ENCODE peak calls at places on chromosomes 7 and 10, in seven cellular contexts. U, A, X, G, C, H and Q are unnamed samples.

GRCh38 chr7:30933124-30933893 is 21.7 kb downstream of the AQP1 start:
- DNase-seq in U (no peak), A (no peak), X (no peak), G (no peak), C (no peak), H (no peak), Q (no peak)

GRCh38 chr7:92678291-92678920 is 88.2 kb upstream of the FAM133B start:
- DNase-seq in U (no peak), A (no peak), X (no peak), G (no peak), C (no peak), H (no peak), Q (no peak)

GRCh38 chr7:141731476-141732149 is 6.5 kb upstream of the SSBP1 start:
- DNase-seq in U (no peak), A (peak), X (no peak), G (no peak), C (no peak), H (no peak), Q (no peak)

GRCh38 chr7:146235210-146235609 is 118.6 kb downstream of the CNTNAP2 start:
- DNase-seq in U (no peak), A (no peak), X (no peak), G (no peak), C (no peak), H (no peak), Q (no peak)

GRCh38 chr10:92901819-92902234 is 53.5 kb downstream of the EXOC6 start:
- DNase-seq in U (no peak), A (no peak), X (no peak), G (no peak), C (no peak), H (no peak), Q (no peak)

GRCh38 chr10:68594405-68594804 is 34.3 kb downstream of the TET1 start:
- DNase-seq in U (peak), A (peak), X (no peak), G (peak), C (no peak), H (peak), Q (peak)

GRCh38 chr10:126191192-126191591 is 197.1 kb downstream of the ADAM12 start:
- DNase-seq in U (no peak), A (no peak), X (no peak), G (no peak), C (no peak), H (no peak), Q (no peak)

GRCh38 chr7:28405662-28406061 is 6.7 kb upstream of the CREB5 start:
- DNase-seq in U (no peak), A (peak), X (no peak), G (peak), C (no peak), H (peak), Q (peak)

GRCh38 chr7:4702961-4703512 is 20.9 kb downstream of the FOXK1 start:
- DNase-seq in U (no peak), A (peak), X (no peak), G (no peak), C (no peak), H (no peak), Q (no peak)

GRCh38 chr10:37488792-37489657 is 363.6 kb downstream of the ANKRD30A start:
- DNase-seq in U (no peak), A (no peak), X (no peak), G (peak), C (no peak), H (peak), Q (no peak)

GRCh38 chr7:154953006-154953684 is 49.8 kb downstream of the PAXIP1 start:
- DNase-seq in U (no peak), A (peak), X (no peak), G (peak), C (peak), H (no peak), Q (peak)

GRCh38 chr7:112260941-112261340 is 54.4 kb downstream of the ZNF277 start:
- DNase-seq in U (no peak), A (no peak), X (no peak), G (no peak), C (no peak), H (no peak), Q (no peak)

GRCh38 chr7:111756687-111757178 is 194.4 kb upstream of the IMMP2L start:
- DNase-seq in U (no peak), A (peak), X (no peak), G (no peak), C (no peak), H (no peak), Q (no peak)

GRCh38 chr10:44306147-44306710 is 78.7 kb downstream of the CXCL12 start:
- DNase-seq in U (peak), A (no peak), X (no peak), G (peak), C (no peak), H (no peak), Q (no peak)

DNA sequence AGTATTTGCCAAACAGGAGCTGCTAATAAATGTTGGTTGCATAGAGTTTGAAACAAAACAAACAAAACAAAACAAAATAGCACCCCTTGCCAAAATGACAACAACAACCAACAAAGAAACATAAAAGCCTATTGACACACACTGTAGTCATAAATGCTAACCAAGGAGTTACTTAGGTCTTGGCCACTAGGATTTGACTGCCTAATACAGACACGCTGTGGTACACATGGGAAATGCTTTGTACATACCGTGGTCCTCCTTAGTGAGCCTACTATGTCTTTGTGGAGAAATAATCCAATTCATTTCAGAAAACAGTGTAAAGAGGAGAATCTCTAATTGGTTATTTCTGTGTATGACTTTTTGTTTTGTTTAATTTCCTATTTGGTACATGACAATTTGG is 53.2 kb upstream of the MTPN start:
- DNase-seq in U (no peak), A (no peak), X (no peak), G (peak), C (no peak), H (no peak), Q (no peak)
- TF ChIP-seq CTCF in U (no peak), A (no peak), X (no peak), G (no peak), C (no peak), H (no peak), Q (no peak)

DNA sequence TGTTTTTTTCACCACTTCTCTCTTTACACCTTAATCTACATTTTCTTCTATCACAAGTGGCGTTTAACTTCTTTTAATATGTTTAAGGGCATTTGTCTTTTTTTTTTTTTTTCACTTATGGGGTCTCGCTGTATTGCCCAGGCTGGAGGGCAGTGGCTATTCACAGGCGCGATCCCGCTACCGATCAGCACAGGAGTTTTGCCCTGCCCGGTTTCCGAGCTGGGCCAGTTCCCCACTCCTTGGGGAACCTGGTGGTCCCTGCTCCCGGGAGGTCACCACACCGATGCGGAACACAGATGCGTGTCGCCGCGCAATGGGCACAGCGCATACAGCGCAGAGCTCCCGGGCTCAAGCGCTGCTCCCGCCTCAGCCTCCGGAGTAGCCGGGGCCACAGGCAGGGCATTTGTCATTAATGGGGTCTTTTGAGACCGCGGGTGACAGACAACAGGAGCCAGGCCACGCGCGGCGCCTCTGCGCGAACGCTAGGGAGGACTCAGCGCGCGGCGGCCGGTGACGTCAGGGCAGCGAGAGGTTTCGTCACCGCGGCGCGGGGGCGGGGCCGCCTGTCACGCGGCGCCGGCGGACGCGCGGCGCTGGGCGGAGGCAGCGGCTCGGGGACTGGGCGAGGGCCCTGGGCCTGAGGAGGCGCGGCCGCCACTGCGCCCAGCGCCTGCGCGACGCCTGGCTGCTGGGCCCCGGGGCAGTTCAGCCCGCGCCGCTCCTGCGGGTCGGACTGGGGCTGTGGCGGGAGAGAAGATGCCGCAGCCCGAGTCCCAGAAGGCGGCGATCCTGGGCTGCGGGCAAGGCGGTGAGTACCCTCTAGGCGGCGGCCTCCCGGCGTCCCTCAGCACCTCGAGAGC is at the start of gene GALNT11:
- DNase-seq in U (peak), A (peak), X (peak), G (peak), C (peak), H (peak), Q (peak)
- TF ChIP-seq CTCF in U (no peak), A (peak), X (peak), G (no peak), C (no peak), H (peak), Q (peak)

GRCh38 chr10:23525406-23525805 is 86.5 kb downstream of the OTUD1 start:
- DNase-seq in U (no peak), A (peak), X (no peak), G (peak), C (no peak), H (peak), Q (peak)
- TF ChIP-seq CTCF in U (peak), A (peak), X (peak), G (peak), C (peak), H (peak), Q (peak)

GRCh38 chr7:15284406-15284805 is 277.4 kb downstream of the AGMO start:
- DNase-seq in U (no peak), A (no peak), X (no peak), G (no peak), C (no peak), H (no peak), Q (no peak)
- TF ChIP-seq CTCF in U (no peak), A (no peak), X (no peak), G (no peak), C (no peak), H (no peak), Q (no peak)

DNA sequence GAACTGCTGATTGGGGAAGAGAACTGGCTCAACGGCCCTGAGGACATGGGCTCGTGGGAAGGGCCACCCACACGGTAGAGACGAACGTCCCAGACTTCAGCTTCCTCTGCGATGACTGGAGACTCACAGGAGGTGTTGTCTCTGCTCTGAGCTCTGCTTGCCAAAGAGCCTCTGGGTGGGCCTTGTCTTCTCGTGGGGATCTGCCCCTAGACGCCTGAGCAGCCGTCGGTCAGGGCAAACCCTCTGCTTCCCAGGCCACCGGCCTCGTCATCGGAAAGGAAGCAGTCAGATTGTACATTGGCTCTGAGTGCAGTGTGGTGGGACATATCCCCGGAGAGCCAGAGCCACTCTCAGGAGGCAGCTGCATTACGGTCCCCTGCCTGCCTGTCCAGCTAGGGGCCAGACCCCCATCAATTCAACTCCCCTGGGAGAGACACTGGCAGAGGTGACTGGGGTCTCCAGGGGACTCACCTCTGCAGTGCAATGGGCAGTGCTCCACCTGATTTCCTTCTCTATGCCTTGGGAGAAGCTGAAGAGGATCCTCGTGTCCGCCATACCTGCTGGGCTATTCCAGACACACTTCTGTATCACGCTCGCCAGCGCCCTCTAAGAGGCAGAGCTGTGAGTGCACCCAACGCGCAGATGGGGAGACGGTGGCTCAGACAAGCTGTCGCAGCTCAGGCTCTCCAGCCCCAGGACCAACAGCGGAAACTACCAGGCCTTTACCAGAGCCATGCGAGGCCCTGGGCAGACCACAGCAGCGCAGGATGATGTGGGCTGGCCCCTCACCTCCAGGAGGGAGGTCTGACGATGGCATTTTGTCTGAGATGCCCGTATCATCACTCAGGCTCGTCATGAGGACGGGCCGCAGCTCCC is 227.4 kb downstream of the TCERG1L start:
- DNase-seq in U (no peak), A (no peak), X (no peak), G (no peak), C (no peak), H (no peak), Q (no peak)
- TF ChIP-seq CTCF in U (no peak), A (no peak), X (no peak), G (no peak), C (no peak), H (no peak), Q (no peak)

GRCh38 chr7:44213872-44214595 is 13.3 kb downstream of the YKT6 start:
- DNase-seq in U (no peak), A (no peak), X (no peak), G (peak), C (no peak), H (peak), Q (peak)
- TF ChIP-seq CTCF in U (peak), A (peak), X (no peak), G (peak), C (no peak), H (peak), Q (peak)